ENCODE peak calls at places on chromosomes 3 and 15, in four cellular contexts. J is kidney epithelial cell, Z is IMR-90, C is fibroblast of the aortic adventitia. M is an unnamed sample.

GRCh38 chr3:196740476-196741400 is 1.1 kb downstream of the PAK2 start:
- DNase-seq in J (no peak), Z (peak), C (peak), M (no peak)

GRCh38 chr15:69881760-69882159 is 216.0 kb downstream of the TLE3 start:
- DNase-seq in J (no peak), Z (no peak), C (no peak), M (no peak)

GRCh38 chr3:100158877-100159563 is 44.7 kb upstream of the FILIP1L start:
- DNase-seq in J (no peak), Z (no peak), C (no peak), M (no peak)

GRCh38 chr3:155270485-155271342 is 22.8 kb downstream of the STRIT1 start:
- DNase-seq in J (no peak), Z (no peak), C (no peak), M (no peak)

GRCh38 chr15:39255760-39256159 is 325.1 kb upstream of the THBS1 start:
- DNase-seq in J (no peak), Z (no peak), C (no peak), M (no peak)

GRCh38 chr15:54859982-54860381 is 336.8 kb downstream of the RSL24D1 start:
- DNase-seq in J (no peak), Z (no peak), C (no peak), M (no peak)

GRCh38 chr3:60536420-60536819 is 714.8 kb downstream of the FHIT start:
- DNase-seq in J (no peak), Z (no peak), C (no peak), M (no peak)

GRCh38 chr3:123657578-123657977 is 72.7 kb upstream of the HACD2 start:
- DNase-seq in J (no peak), Z (peak), C (no peak), M (no peak)

GRCh38 chr3:88151358-88151757 is 1.6 kb downstream of the C3orf38 start:
- DNase-seq in J (no peak), Z (no peak), C (peak), M (no peak)

GRCh38 chr15:96230557-96231181 is 99.8 kb upstream of the NR2F2 start:
- DNase-seq in J (peak), Z (peak), C (peak), M (no peak)

GRCh38 chr3:134357914-134358811 is 16.1 kb downstream of the AMOTL2 start:
- DNase-seq in J (peak), Z (peak), C (peak), M (peak)

GRCh38 chr15:51105430-51106016 is 10.8 kb upstream of the TNFAIP8L3 start:
- DNase-seq in J (no peak), Z (no peak), C (no peak), M (no peak)

GRCh38 chr3:377158-377561 is 180.6 kb downstream of the CHL1 start:
- DNase-seq in J (no peak), Z (peak), C (peak), M (no peak)

GRCh38 chr3:71979155-71979554 is 194.2 kb upstream of the PROK2 start:
- DNase-seq in J (no peak), Z (no peak), C (no peak), M (no peak)

GRCh38 chr15:39628821-39629220 is 47.9 kb downstream of the THBS1 start:
- DNase-seq in J (no peak), Z (peak), C (peak), M (no peak)

GRCh38 chr3:111473550-111473949 is 68.4 kb upstream of the CD96 start:
- DNase-seq in J (no peak), Z (no peak), C (no peak), M (no peak)

GRCh38 chr15:92226020-92226612 is 167.6 kb upstream of the ST8SIA2 start:
- DNase-seq in J (no peak), Z (no peak), C (peak), M (no peak)

GRCh38 chr15:89057506-89058133 is 30.6 kb upstream of the ABHD2 start:
- DNase-seq in J (no peak), Z (peak), C (peak), M (no peak)

GRCh38 chr3:193680220-193680619 is 87.2 kb downstream of the OPA1 start:
- DNase-seq in J (peak), Z (peak), C (no peak), M (no peak)

GRCh38 chr3:72447059-72447946 is 400.9 kb downstream of the SHQ1 start:
- DNase-seq in J (peak), Z (peak), C (peak), M (no peak)

GRCh38 chr3:110808630-110809029 is 263.0 kb upstream of the NECTIN3 start:
- DNase-seq in J (no peak), Z (no peak), C (no peak), M (no peak)

GRCh38 chr3:186166036-186166435 is 57.1 kb upstream of the ETV5 start:
- DNase-seq in J (no peak), Z (no peak), C (no peak), M (no peak)

GRCh38 chr15:62521396-62521795 is 356.3 kb upstream of the C2CD4B start:
- DNase-seq in J (no peak), Z (no peak), C (no peak), M (no peak)

GRCh38 chr3:152197937-152198336 is 70.8 kb upstream of the MBNL1 start:
- DNase-seq in J (no peak), Z (no peak), C (no peak), M (no peak)

GRCh38 chr3:127275287-127275781 is 12.5 kb downstream of the PRR20G start:
- DNase-seq in J (peak), Z (no peak), C (peak), M (peak)

GRCh38 chr3:186417791-186418190 is 55.8 kb upstream of the DGKG start:
- DNase-seq in J (no peak), Z (peak), C (peak), M (no peak)

GRCh38 chr3:106635271-106635670 is 742.0 kb upstream of the CCDC54 start:
- DNase-seq in J (peak), Z (peak), C (peak), M (no peak)

GRCh38 chr3:158403013-158403412 is 168.0 kb upstream of the MLF1 start:
- DNase-seq in J (no peak), Z (no peak), C (no peak), M (no peak)

GRCh38 chr3:17954801-17955200 is 212.4 kb upstream of the TBC1D5 start:
- DNase-seq in J (no peak), Z (no peak), C (no peak), M (no peak)

GRCh38 chr3:62109534-62109933 is 263.8 kb downstream of the FEZF2 start:
- DNase-seq in J (peak), Z (peak), C (peak), M (peak)

GRCh38 chr3:109117939-109118338 is at the start of gene MORC1:
- DNase-seq in J (no peak), Z (no peak), C (no peak), M (no peak)

GRCh38 chr15:80989110-80989517 is 505 bp downstream of the MESD start:
- DNase-seq in J (no peak), Z (no peak), C (no peak), M (no peak)

GRCh38 chr3:23004971-23005370 is 198.2 kb upstream of the UBE2E2 start:
- DNase-seq in J (peak), Z (peak), C (peak), M (peak)

GRCh38 chr3:5194801-5195509 is 7.4 kb downstream of the EDEM1 start:
- DNase-seq in J (peak), Z (peak), C (peak), M (peak)

GRCh38 chr15:31128919-31129768 is 27.6 kb upstream of the TRPM1 start:
- DNase-seq in J (no peak), Z (peak), C (peak), M (no peak)

DNA sequence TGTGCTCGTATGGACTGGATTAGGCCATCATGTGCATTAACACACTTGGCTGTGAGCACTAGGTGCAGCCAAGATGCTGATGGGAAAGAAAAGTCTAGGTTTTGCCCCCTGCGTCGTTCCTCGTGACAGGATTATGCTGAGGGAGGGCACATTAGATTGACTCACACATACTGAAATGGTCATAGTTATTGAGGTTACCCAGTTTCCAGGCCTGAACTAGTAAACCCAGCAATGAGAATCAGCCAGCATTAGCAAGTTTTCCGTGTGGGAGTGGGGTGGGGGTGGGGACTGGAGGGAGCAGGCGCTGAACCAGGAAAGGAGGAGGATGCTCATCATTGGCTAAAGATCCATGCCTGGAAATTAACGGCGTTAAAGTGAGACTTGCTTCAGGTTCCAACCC is 224.9 kb upstream of the TPRG1 start:
- DNase-seq in J (no peak), Z (no peak), C (no peak), M (no peak)
- H3K4me3 ChIP-seq in J (peak), Z (no peak), C (no peak), M (peak)

GRCh38 chr3:14913926-14914776 is 33.2 kb upstream of the NR2C2 start:
- DNase-seq in J (no peak), Z (no peak), C (no peak), M (no peak)
- TF ChIP-seq CTCF in J (no peak), Z (no peak), C (no peak), M (no peak)

GRCh38 chr3:195698325-195699147 is 22.2 kb upstream of the MUC20 start:
- DNase-seq in J (no peak), Z (no peak), C (no peak), M (no peak)
- H3K4me3 ChIP-seq in J (no peak), Z (no peak), C (no peak), M (no peak)

GRCh38 chr3:170864525-170865208 is 5.3 kb downstream of the RPL22L1 start:
- DNase-seq in J (no peak), Z (no peak), C (no peak), M (no peak)
- TF ChIP-seq CTCF in J (no peak), Z (no peak), C (no peak), M (no peak)

M was measured in epithelial cell of proximal tubule.